ENCODE peak calls at places on chromosomes 1 and 21, in six cellular contexts. G is RPMI7951; F is NCI-H1930; C is activated CD4-positive, alpha-beta memory T cell treated with anti-CD3 and anti-CD28 coated beads, Interleukin-2, amount 10 ng/mL, durations not matched to agents 7 days and 5 days; M is ACHN; U is amygdala. V is an unnamed sample.

GRCh38 chr1:33348676-33349080 is 27.8 kb upstream of the A3GALT2 start:
- DNase-seq in G (no peak), F (no peak), C (peak; percentile 25), M (peak; percentile 41), U (no peak), V (peak; percentile 43)

GRCh38 chr1:183473286-183473536 is 912 bp downstream of the SMG7 start:
- DNase-seq in G (no peak), F (no peak), C (no peak), M (no peak), U (no peak), V (no peak)

GRCh38 chr21:45599146-45599581 is 44.4 kb upstream of the PCBP3 start:
- DNase-seq in G (no peak), F (no peak), C (no peak), M (no peak), U (no peak), V (no peak)

GRCh38 chr1:1624443-1625403 is 7.2 kb upstream of the MMP23B start:
- DNase-seq in G (no peak), F (no peak), C (no peak), M (no peak), U (no peak), V (no peak)

GRCh38 chr1:18077657-18078215 is 29.9 kb upstream of the IGSF21 start:
- DNase-seq in G (no peak), F (no peak), C (no peak), M (no peak), U (no peak), V (no peak)

GRCh38 chr1:63327417-63328139 is 5.2 kb downstream of the FOXD3 start:
- DNase-seq in G (peak; percentile 46), F (peak; percentile 26), C (peak; percentile 63), M (peak; percentile 11), U (no peak), V (peak; percentile 31)

GRCh38 chr1:29749021-29749420 is 512.7 kb downstream of the PTPRU start:
- DNase-seq in G (no peak), F (no peak), C (no peak), M (no peak), U (no peak), V (no peak)

GRCh38 chr1:236287757-236288619 is 6.2 kb upstream of the ERO1B start:
- DNase-seq in G (peak; percentile 35), F (peak; percentile 86), C (no peak), M (no peak), U (no peak), V (peak; percentile 55)

GRCh38 chr1:218081358-218081757 is 203.7 kb upstream of the RRP15 start:
- DNase-seq in G (no peak), F (no peak), C (no peak), M (no peak), U (no peak), V (no peak)

GRCh38 chr1:9558271-9558945 is 19.1 kb downstream of the SLC25A33 start:
- DNase-seq in G (no peak), F (no peak), C (no peak), M (no peak), U (no peak), V (no peak)

GRCh38 chr1:51058863-51059262 is 43.2 kb upstream of the C1orf185 start:
- DNase-seq in G (peak; percentile 48), F (no peak), C (no peak), M (no peak), U (no peak), V (no peak)

GRCh38 chr21:39132248-39132647 is 51.0 kb downstream of the PSMG1 start:
- DNase-seq in G (no peak), F (no peak), C (no peak), M (no peak), U (no peak), V (no peak)

GRCh38 chr1:225766967-225767413 is 10.6 kb upstream of the SRP9 start:
- DNase-seq in G (peak; percentile 98), F (no peak), C (no peak), M (no peak), U (no peak), V (no peak)

GRCh38 chr1:203380395-203381150 is 29.7 kb upstream of the FMOD start:
- DNase-seq in G (no peak), F (no peak), C (no peak), M (no peak), U (no peak), V (no peak)

V was measured in DND-41.